ENCODE peak calls at places on chromosomes 5 and 9, in four cellular contexts. One of them, this sample, is unnamed.

GRCh38 chr5:109689740-109690455 is at the start of gene MAN2A1:
- DNase-seq in IMR-90: peak; percentile 47
- DNase-seq in cardiac fibroblast: peak; percentile 76
- DNase-seq in NCI-H2029 treated with DMSO at 0.1 percent for 48 hours: peak; percentile 24
- DNase-seq in this sample: no peak

GRCh38 chr9:93288341-93288740 is 104.4 kb downstream of the WNK2 start:
- DNase-seq in IMR-90: no peak
- DNase-seq in cardiac fibroblast: no peak
- DNase-seq in NCI-H2029 treated with DMSO at 0.1 percent for 48 hours: no peak
- DNase-seq in this sample: no peak

GRCh38 chr5:154485850-154486426 is 7.9 kb upstream of the HAND1 start:
- DNase-seq in IMR-90: no peak
- DNase-seq in cardiac fibroblast: no peak
- DNase-seq in NCI-H2029 treated with DMSO at 0.1 percent for 48 hours: no peak
- DNase-seq in this sample: no peak

GRCh38 chr9:116555102-116555501 is 132.0 kb upstream of the TRIM32 start:
- DNase-seq in IMR-90: no peak
- DNase-seq in cardiac fibroblast: no peak
- DNase-seq in NCI-H2029 treated with DMSO at 0.1 percent for 48 hours: no peak
- DNase-seq in this sample: no peak

GRCh38 chr5:59161206-59162105 is 578.6 kb downstream of the RAB3C start:
- DNase-seq in IMR-90: no peak
- DNase-seq in cardiac fibroblast: no peak
- DNase-seq in NCI-H2029 treated with DMSO at 0.1 percent for 48 hours: no peak
- DNase-seq in this sample: no peak

GRCh38 chr9:112120471-112120925 is 54.6 kb downstream of the SUSD1 start:
- DNase-seq in IMR-90: no peak
- DNase-seq in cardiac fibroblast: no peak
- DNase-seq in NCI-H2029 treated with DMSO at 0.1 percent for 48 hours: no peak
- DNase-seq in this sample: no peak

GRCh38 chr5:107889387-107889786 is 218.7 kb upstream of the EFNA5 start:
- DNase-seq in IMR-90: peak; percentile 13
- DNase-seq in cardiac fibroblast: no peak
- DNase-seq in NCI-H2029 treated with DMSO at 0.1 percent for 48 hours: no peak
- DNase-seq in this sample: no peak

GRCh38 chr9:127549771-127550170 is 62.3 kb upstream of the STXBP1 start:
- DNase-seq in IMR-90: no peak
- DNase-seq in cardiac fibroblast: no peak
- DNase-seq in NCI-H2029 treated with DMSO at 0.1 percent for 48 hours: no peak
- DNase-seq in this sample: no peak

GRCh38 chr5:91382530-91383026 is 539 bp downstream of the ARRDC3 start:
- DNase-seq in IMR-90: peak; percentile 33
- DNase-seq in cardiac fibroblast: no peak
- DNase-seq in NCI-H2029 treated with DMSO at 0.1 percent for 48 hours: peak; percentile 71
- DNase-seq in this sample: no peak

GRCh38 chr9:11023201-11023600 is 410.4 kb upstream of the PTPRD start:
- DNase-seq in IMR-90: no peak
- DNase-seq in cardiac fibroblast: no peak
- DNase-seq in NCI-H2029 treated with DMSO at 0.1 percent for 48 hours: no peak
- DNase-seq in this sample: no peak

GRCh38 chr5:28374492-28374934 is 1336.1 kb upstream of the CDH9 start:
- DNase-seq in IMR-90: no peak
- DNase-seq in cardiac fibroblast: no peak
- DNase-seq in NCI-H2029 treated with DMSO at 0.1 percent for 48 hours: no peak
- DNase-seq in this sample: no peak

GRCh38 chr5:171520300-171521170 is 101.1 kb downstream of the FGF18 start:
- DNase-seq in IMR-90: peak; percentile 18
- DNase-seq in cardiac fibroblast: peak; percentile 28
- DNase-seq in NCI-H2029 treated with DMSO at 0.1 percent for 48 hours: no peak
- DNase-seq in this sample: no peak

GRCh38 chr5:39547548-39548154 is 122.9 kb upstream of the DAB2 start:
- DNase-seq in IMR-90: peak; percentile 68
- DNase-seq in cardiac fibroblast: peak; percentile 94
- DNase-seq in NCI-H2029 treated with DMSO at 0.1 percent for 48 hours: no peak
- DNase-seq in this sample: peak; percentile 39

GRCh38 chr9:87080512-87081225 is 133.4 kb upstream of the GAS1 start:
- DNase-seq in IMR-90: no peak
- DNase-seq in cardiac fibroblast: peak; percentile 90
- DNase-seq in NCI-H2029 treated with DMSO at 0.1 percent for 48 hours: no peak
- DNase-seq in this sample: no peak

GRCh38 chr5:113201715-113202114 is 225.1 kb downstream of the DCP2 start:
- DNase-seq in IMR-90: no peak
- DNase-seq in cardiac fibroblast: no peak
- DNase-seq in NCI-H2029 treated with DMSO at 0.1 percent for 48 hours: no peak
- DNase-seq in this sample: no peak

GRCh38 chr9:120875954-120876841 is 790 bp downstream of the PHF19 start:
- DNase-seq in IMR-90: peak; percentile 85
- DNase-seq in cardiac fibroblast: peak; percentile 88
- DNase-seq in NCI-H2029 treated with DMSO at 0.1 percent for 48 hours: peak; percentile 59
- DNase-seq in this sample: peak; percentile 39

GRCh38 chr5:865771-866170 is 15.0 kb upstream of the ZDHHC11 start:
- DNase-seq in IMR-90: no peak
- DNase-seq in cardiac fibroblast: no peak
- DNase-seq in NCI-H2029 treated with DMSO at 0.1 percent for 48 hours: no peak
- DNase-seq in this sample: no peak

GRCh38 chr9:80602291-80602690 is 1030.5 kb downstream of the TLE4 start:
- DNase-seq in IMR-90: no peak
- DNase-seq in cardiac fibroblast: no peak
- DNase-seq in NCI-H2029 treated with DMSO at 0.1 percent for 48 hours: no peak
- DNase-seq in this sample: no peak

GRCh38 chr5:90424245-90424644 is 14.7 kb upstream of the CETN3 start:
- DNase-seq in IMR-90: no peak
- DNase-seq in cardiac fibroblast: no peak
- DNase-seq in NCI-H2029 treated with DMSO at 0.1 percent for 48 hours: no peak
- DNase-seq in this sample: no peak

GRCh38 chr5:3825888-3826465 is 230.3 kb downstream of the IRX1 start:
- DNase-seq in IMR-90: no peak
- DNase-seq in cardiac fibroblast: no peak
- DNase-seq in NCI-H2029 treated with DMSO at 0.1 percent for 48 hours: no peak
- DNase-seq in this sample: no peak

GRCh38 chr5:155017610-155018009 is 4.1 kb downstream of the KIF4B start:
- DNase-seq in IMR-90: no peak
- DNase-seq in cardiac fibroblast: no peak
- DNase-seq in NCI-H2029 treated with DMSO at 0.1 percent for 48 hours: no peak
- DNase-seq in this sample: no peak

GRCh38 chr5:90161399-90161798 is 248.2 kb downstream of the CETN3 start:
- DNase-seq in IMR-90: no peak
- DNase-seq in cardiac fibroblast: peak; percentile 95
- DNase-seq in NCI-H2029 treated with DMSO at 0.1 percent for 48 hours: no peak
- DNase-seq in this sample: peak; percentile 43

GRCh38 chr5:96320797-96321196 is 112.3 kb downstream of the PCSK1 start:
- DNase-seq in IMR-90: peak; percentile 61
- DNase-seq in cardiac fibroblast: no peak
- DNase-seq in NCI-H2029 treated with DMSO at 0.1 percent for 48 hours: no peak
- DNase-seq in this sample: no peak

GRCh38 chr9:133973111-133973790 is 18.9 kb downstream of the VAV2 start:
- DNase-seq in IMR-90: no peak
- DNase-seq in cardiac fibroblast: no peak
- DNase-seq in NCI-H2029 treated with DMSO at 0.1 percent for 48 hours: no peak
- DNase-seq in this sample: no peak

GRCh38 chr5:174315471-174315870 is 270.0 kb downstream of the NSG2 start:
- DNase-seq in IMR-90: no peak
- DNase-seq in cardiac fibroblast: no peak
- DNase-seq in NCI-H2029 treated with DMSO at 0.1 percent for 48 hours: peak; percentile 34
- DNase-seq in this sample: no peak